ENCODE peak calls at places on chromosome 18, in four cellular contexts. M, Q, N and Z are unnamed samples. For H3K4me1, the result is how much of the 10 kb centered on the place peaks cover.

GRCh38 chr18:28065031-28065792 is 111.7 kb downstream of the CDH2 start:
- DNase-seq in M (no peak), Q (no peak), N (peak), Z (no peak)

GRCh38 chr18:59096098-59096779 is 43.4 kb upstream of the SEC11C start:
- DNase-seq in M (no peak), Q (no peak), N (no peak), Z (no peak)

GRCh38 chr18:11667578-11667977 is 21.5 kb upstream of the GNAL start:
- DNase-seq in M (no peak), Q (no peak), N (no peak), Z (no peak)

GRCh38 chr18:42883177-42883576 is 232.3 kb downstream of the RIT2 start:
- DNase-seq in M (no peak), Q (no peak), N (no peak), Z (no peak)

GRCh38 chr18:56541340-56541739 is 97.1 kb downstream of the TXNL1 start:
- DNase-seq in M (no peak), Q (no peak), N (no peak), Z (no peak)

GRCh38 chr18:3458952-3459853 is 9.2 kb downstream of the TGIF1 start:
- DNase-seq in M (no peak), Q (no peak), N (no peak), Z (no peak)

GRCh38 chr18:31738460-31739407 is 21.9 kb downstream of the SLC25A52 start:
- DNase-seq in M (no peak), Q (no peak), N (no peak), Z (no peak)

GRCh38 chr18:45006934-45007333 is 326.2 kb downstream of the SETBP1 start:
- DNase-seq in M (no peak), Q (no peak), N (no peak), Z (no peak)

GRCh38 chr18:4758980-4759379 is 303.9 kb upstream of the DLGAP1 start:
- DNase-seq in M (no peak), Q (peak), N (no peak), Z (no peak)

GRCh38 chr18:41948544-41949110 is 6.4 kb upstream of the PIK3C3 start:
- DNase-seq in M (no peak), Q (no peak), N (no peak), Z (no peak)

GRCh38 chr18:46718501-46719341 is 38.1 kb downstream of the ST8SIA5 start:
- DNase-seq in M (no peak), Q (no peak), N (peak), Z (no peak)

GRCh38 chr18:906416-907170 is 1.9 kb downstream of the ADCYAP1 start:
- DNase-seq in M (no peak), Q (no peak), N (peak), Z (no peak)
- H3K4me3 ChIP-seq in M (no peak), Q (peak), N (no peak), Z (peak)

GRCh38 chr18:76460482-76460881 is 34.6 kb downstream of the ZNF516 start:
- DNase-seq in M (no peak), Q (peak), N (no peak), Z (no peak)
- H3K27ac ChIP-seq in M (no peak), Q (peak), N (no peak), Z (peak)

GRCh38 chr18:500556-501405 is at the start of gene COLEC12:
- DNase-seq in M (no peak), Q (no peak), N (peak), Z (no peak)

GRCh38 chr18:499351-500229 is 911 bp downstream of the COLEC12 start:
- DNase-seq in M (no peak), Q (no peak), N (peak), Z (no peak)

GRCh38 chr18:497688-498087 is 2.8 kb downstream of the COLEC12 start:
- DNase-seq in M (no peak), Q (no peak), N (no peak), Z (no peak)

GRCh38 chr18:500230-500555 is 308 bp downstream of the COLEC12 start:
- DNase-seq in M (no peak), Q (no peak), N (no peak), Z (no peak)

GRCh38 chr18:498901-499300 is 1.6 kb downstream of the COLEC12 start:
- DNase-seq in M (no peak), Q (no peak), N (no peak), Z (no peak)
- H3K4me1 ChIP-seq in M (under half), Q (under half), N (under half), Z (under half)

DNA sequence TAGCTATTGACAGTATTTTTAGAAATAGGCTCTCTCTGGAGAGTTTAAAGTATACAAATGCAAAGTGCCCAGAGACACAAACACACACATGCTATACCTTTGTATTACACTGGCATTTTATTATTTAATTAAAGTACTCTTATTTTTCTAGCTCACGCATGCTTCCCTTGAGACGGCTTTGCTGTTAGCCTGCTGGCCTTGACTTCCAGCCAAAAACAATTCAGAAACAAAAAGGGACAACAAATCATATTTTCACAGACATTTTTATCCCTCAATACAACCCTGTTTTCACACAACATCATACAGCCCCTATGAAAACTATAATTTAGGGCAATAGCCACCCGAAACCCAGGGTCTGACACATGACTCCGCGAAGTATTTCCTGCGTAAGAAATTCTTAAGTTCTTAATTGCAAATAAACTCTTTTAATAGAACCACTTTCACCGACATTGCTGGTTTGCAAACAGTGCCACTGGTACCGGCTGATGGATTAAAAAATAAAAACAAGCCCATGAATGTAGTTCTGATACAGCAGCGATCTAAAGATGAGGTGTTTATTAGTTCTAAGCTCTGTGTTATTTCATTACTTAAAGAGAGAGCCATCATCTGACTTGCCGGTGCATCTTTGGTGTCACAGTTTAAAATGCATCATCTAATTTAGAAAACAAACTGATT is 185.1 kb downstream of the TCF4 start:
- DNase-seq in M (no peak), Q (no peak), N (no peak), Z (no peak)
- H3K4me3 ChIP-seq in M (no peak), Q (peak), N (peak), Z (peak)

GRCh38 chr18:63178526-63178880 is 141.1 kb downstream of the BCL2 start:
- DNase-seq in M (no peak), Q (peak), N (peak), Z (peak)
- H3K27ac ChIP-seq in M (no peak), Q (peak), N (peak), Z (peak)

DNA sequence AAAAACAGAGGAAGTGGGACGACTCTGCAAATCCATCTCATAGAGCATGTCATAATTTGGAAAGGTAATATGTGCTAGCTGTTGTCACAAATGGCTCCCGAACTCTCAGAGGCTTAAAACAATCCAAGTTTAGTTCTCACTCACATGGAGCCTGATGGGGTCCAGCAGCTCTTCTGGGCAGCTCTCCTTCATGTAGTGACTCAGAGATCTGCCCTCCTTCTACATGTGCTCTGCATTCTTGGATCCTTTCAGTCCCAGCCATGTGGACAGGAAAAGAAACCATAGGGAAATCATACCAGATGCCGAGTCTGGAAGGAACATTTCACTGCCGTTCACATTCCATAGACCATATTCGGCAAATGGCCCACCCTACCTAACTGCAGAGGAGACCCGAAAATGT is 180.1 kb upstream of the APCDD1 start:
- DNase-seq in M (no peak), Q (no peak), N (no peak), Z (no peak)
- H3K4me1 ChIP-seq in M (under half), Q (under half), N (under half), Z (under half)

DNA sequence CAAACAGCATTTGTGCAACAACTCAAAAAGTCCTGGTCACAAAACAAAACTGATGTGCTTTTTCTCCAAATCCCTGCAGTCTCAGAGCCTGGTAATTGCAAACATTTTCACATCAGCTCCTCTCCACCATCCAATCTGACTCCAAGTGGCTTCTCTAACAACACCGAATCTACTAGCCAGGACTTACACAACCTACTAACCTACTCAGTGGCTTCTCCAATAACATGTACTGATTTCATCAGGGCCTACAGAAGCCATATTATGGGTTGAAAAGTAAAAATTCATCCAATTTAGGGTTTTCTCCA is 104.3 kb downstream of the COLEC12 start:
- DNase-seq in M (no peak), Q (no peak), N (no peak), Z (no peak)
- H3K4me3 ChIP-seq in M (no peak), Q (no peak), N (no peak), Z (no peak)

GRCh38 chr18:48786621-48787522 is 163.9 kb downstream of the SMAD7 start:
- DNase-seq in M (no peak), Q (no peak), N (no peak), Z (peak)
- H3K27ac ChIP-seq in M (no peak), Q (no peak), N (no peak), Z (no peak)